ENCODE peak calls at places on chromosomes 13 and 19, in seven cellular contexts. One of them, this sample, is unnamed. For H3K4me1 and H3K27me3, the result is how much of the 10 kb centered on the place peaks cover.

GRCh38 chr13:110869805-110870706 is 44.8 kb downstream of the ANKRD10 start:
- DNase-seq in osteoblast: peak
- DNase-seq in IMR-90: peak
- DNase-seq in colonic mucosa: peak
- DNase-seq in CD8-positive, alpha-beta memory T cell: no peak
- DNase-seq in upper lobe of right lung: peak
- DNase-seq in Caco-2: peak
- DNase-seq in this sample: no peak

GRCh38 chr19:17757125-17757524 is 5.8 kb downstream of the FCHO1 start:
- DNase-seq in osteoblast: peak
- DNase-seq in IMR-90: peak
- DNase-seq in colonic mucosa: peak
- DNase-seq in CD8-positive, alpha-beta memory T cell: no peak
- DNase-seq in upper lobe of right lung: no peak
- DNase-seq in Caco-2: no peak
- DNase-seq in this sample: no peak

GRCh38 chr13:28447989-28448388 is 46.9 kb downstream of the FLT1 start:
- DNase-seq in osteoblast: no peak
- DNase-seq in IMR-90: no peak
- DNase-seq in colonic mucosa: no peak
- DNase-seq in CD8-positive, alpha-beta memory T cell: no peak
- DNase-seq in upper lobe of right lung: no peak
- DNase-seq in Caco-2: no peak
- DNase-seq in this sample: no peak

GRCh38 chr13:37485766-37486165 is 112.8 kb downstream of the POSTN start:
- DNase-seq in osteoblast: no peak
- DNase-seq in IMR-90: peak
- DNase-seq in colonic mucosa: no peak
- DNase-seq in CD8-positive, alpha-beta memory T cell: no peak
- DNase-seq in upper lobe of right lung: no peak
- DNase-seq in Caco-2: no peak
- DNase-seq in this sample: no peak

GRCh38 chr19:44927746-44928145 is 13.3 kb downstream of the APOC1 start:
- DNase-seq in osteoblast: peak
- DNase-seq in IMR-90: peak
- DNase-seq in colonic mucosa: no peak
- DNase-seq in CD8-positive, alpha-beta memory T cell: no peak
- DNase-seq in upper lobe of right lung: no peak
- DNase-seq in Caco-2: no peak
- DNase-seq in this sample: no peak

GRCh38 chr13:102854675-102855074 is 8.8 kb downstream of the ERCC5 start:
- DNase-seq in osteoblast: no peak
- DNase-seq in IMR-90: no peak
- DNase-seq in colonic mucosa: peak
- DNase-seq in CD8-positive, alpha-beta memory T cell: no peak
- DNase-seq in upper lobe of right lung: no peak
- DNase-seq in Caco-2: no peak
- DNase-seq in this sample: no peak

GRCh38 chr13:67343777-67344176 is 113.6 kb upstream of the PCDH9 start:
- DNase-seq in osteoblast: no peak
- DNase-seq in IMR-90: no peak
- DNase-seq in colonic mucosa: no peak
- DNase-seq in CD8-positive, alpha-beta memory T cell: no peak
- DNase-seq in upper lobe of right lung: no peak
- DNase-seq in Caco-2: no peak
- DNase-seq in this sample: no peak

GRCh38 chr13:110920038-110920437 is 5.2 kb upstream of the ANKRD10 start:
- DNase-seq in osteoblast: no peak
- DNase-seq in IMR-90: no peak
- DNase-seq in colonic mucosa: no peak
- DNase-seq in CD8-positive, alpha-beta memory T cell: no peak
- DNase-seq in upper lobe of right lung: no peak
- DNase-seq in Caco-2: no peak
- DNase-seq in this sample: no peak

GRCh38 chr13:68988176-68988575 is 1119.5 kb upstream of the ATXN8OS start:
- DNase-seq in osteoblast: no peak
- DNase-seq in IMR-90: no peak
- DNase-seq in colonic mucosa: no peak
- DNase-seq in CD8-positive, alpha-beta memory T cell: no peak
- DNase-seq in upper lobe of right lung: no peak
- DNase-seq in Caco-2: no peak
- DNase-seq in this sample: no peak

GRCh38 chr13:46535822-46536221 is 17.1 kb upstream of the LRCH1 start:
- DNase-seq in osteoblast: no peak
- DNase-seq in IMR-90: peak
- DNase-seq in colonic mucosa: no peak
- DNase-seq in CD8-positive, alpha-beta memory T cell: no peak
- DNase-seq in upper lobe of right lung: no peak
- DNase-seq in Caco-2: no peak
- DNase-seq in this sample: no peak

GRCh38 chr13:112791662-112792440 is 102.0 kb downstream of the ATP11A start:
- DNase-seq in osteoblast: peak
- DNase-seq in IMR-90: no peak
- DNase-seq in colonic mucosa: no peak
- DNase-seq in CD8-positive, alpha-beta memory T cell: peak
- DNase-seq in upper lobe of right lung: peak
- DNase-seq in Caco-2: no peak
- DNase-seq in this sample: no peak

GRCh38 chr13:75603038-75603437 is 33.1 kb upstream of the LMO7 start:
- DNase-seq in osteoblast: no peak
- DNase-seq in IMR-90: no peak
- DNase-seq in colonic mucosa: no peak
- DNase-seq in CD8-positive, alpha-beta memory T cell: no peak
- DNase-seq in upper lobe of right lung: no peak
- DNase-seq in Caco-2: no peak
- DNase-seq in this sample: no peak

GRCh38 chr19:58346961-58347929 is 6.0 kb downstream of the A1BG start:
- DNase-seq in osteoblast: peak
- DNase-seq in IMR-90: peak
- DNase-seq in colonic mucosa: peak
- DNase-seq in CD8-positive, alpha-beta memory T cell: peak
- DNase-seq in upper lobe of right lung: peak
- DNase-seq in Caco-2: no peak
- DNase-seq in this sample: peak

GRCh38 chr19:51808333-51808986 is 13.5 kb downstream of the FPR3 start:
- DNase-seq in osteoblast: no peak
- DNase-seq in IMR-90: no peak
- DNase-seq in colonic mucosa: no peak
- DNase-seq in CD8-positive, alpha-beta memory T cell: no peak
- DNase-seq in upper lobe of right lung: no peak
- DNase-seq in Caco-2: no peak
- DNase-seq in this sample: no peak

GRCh38 chr13:111948811-111949210 is 118.1 kb upstream of the SOX1 start:
- DNase-seq in osteoblast: no peak
- DNase-seq in IMR-90: no peak
- DNase-seq in colonic mucosa: no peak
- DNase-seq in CD8-positive, alpha-beta memory T cell: no peak
- DNase-seq in upper lobe of right lung: peak
- DNase-seq in Caco-2: no peak
- DNase-seq in this sample: no peak

GRCh38 chr19:12792853-12793289 is 1.6 kb downstream of the JUNB start:
- DNase-seq in osteoblast: peak
- DNase-seq in IMR-90: no peak
- DNase-seq in colonic mucosa: no peak
- DNase-seq in CD8-positive, alpha-beta memory T cell: no peak
- DNase-seq in upper lobe of right lung: no peak
- DNase-seq in Caco-2: no peak
- DNase-seq in this sample: no peak

GRCh38 chr19:16268676-16269319 is 55.8 kb upstream of the KLF2 start:
- DNase-seq in osteoblast: no peak
- DNase-seq in IMR-90: no peak
- DNase-seq in colonic mucosa: no peak
- DNase-seq in CD8-positive, alpha-beta memory T cell: peak
- DNase-seq in upper lobe of right lung: no peak
- DNase-seq in Caco-2: no peak
- DNase-seq in this sample: no peak

GRCh38 chr13:113442985-113443362 is 10.3 kb downstream of the ADPRHL1 start:
- DNase-seq in osteoblast: no peak
- DNase-seq in IMR-90: no peak
- DNase-seq in colonic mucosa: no peak
- DNase-seq in CD8-positive, alpha-beta memory T cell: no peak
- DNase-seq in upper lobe of right lung: no peak
- DNase-seq in Caco-2: no peak
- DNase-seq in this sample: no peak

GRCh38 chr13:79775830-79776229 is 294.9 kb downstream of the NDFIP2 start:
- DNase-seq in osteoblast: peak
- DNase-seq in IMR-90: peak
- DNase-seq in colonic mucosa: peak
- DNase-seq in CD8-positive, alpha-beta memory T cell: no peak
- DNase-seq in upper lobe of right lung: no peak
- DNase-seq in Caco-2: peak
- DNase-seq in this sample: no peak

GRCh38 chr13:112074139-112074710 is 7.3 kb downstream of the SOX1 start:
- DNase-seq in osteoblast: peak
- DNase-seq in IMR-90: no peak
- DNase-seq in colonic mucosa: no peak
- DNase-seq in CD8-positive, alpha-beta memory T cell: no peak
- DNase-seq in upper lobe of right lung: no peak
- DNase-seq in Caco-2: no peak
- DNase-seq in this sample: no peak

GRCh38 chr19:31266196-31266595 is 83.0 kb downstream of the TSHZ3 start:
- DNase-seq in osteoblast: no peak
- DNase-seq in IMR-90: no peak
- DNase-seq in colonic mucosa: no peak
- DNase-seq in CD8-positive, alpha-beta memory T cell: no peak
- DNase-seq in upper lobe of right lung: no peak
- DNase-seq in Caco-2: no peak
- DNase-seq in this sample: no peak

GRCh38 chr13:54563286-54563685 is 1534.7 kb downstream of the OLFM4 start:
- DNase-seq in osteoblast: no peak
- DNase-seq in IMR-90: no peak
- DNase-seq in colonic mucosa: no peak
- DNase-seq in CD8-positive, alpha-beta memory T cell: no peak
- DNase-seq in upper lobe of right lung: no peak
- DNase-seq in Caco-2: no peak
- DNase-seq in this sample: no peak

GRCh38 chr19:15393963-15394362 is 14.4 kb upstream of the AKAP8 start:
- DNase-seq in osteoblast: peak
- DNase-seq in IMR-90: peak
- DNase-seq in colonic mucosa: no peak
- DNase-seq in CD8-positive, alpha-beta memory T cell: no peak
- DNase-seq in upper lobe of right lung: no peak
- DNase-seq in Caco-2: no peak
- DNase-seq in this sample: no peak

GRCh38 chr19:33470686-33471085 is 50.9 kb downstream of the PEPD start:
- DNase-seq in osteoblast: peak
- DNase-seq in IMR-90: no peak
- DNase-seq in colonic mucosa: no peak
- DNase-seq in CD8-positive, alpha-beta memory T cell: no peak
- DNase-seq in upper lobe of right lung: peak
- DNase-seq in Caco-2: peak
- DNase-seq in this sample: no peak

GRCh38 chr19:1768248-1768647 is 14.9 kb downstream of the ONECUT3 start:
- DNase-seq in osteoblast: no peak
- DNase-seq in IMR-90: no peak
- DNase-seq in colonic mucosa: no peak
- DNase-seq in CD8-positive, alpha-beta memory T cell: no peak
- DNase-seq in upper lobe of right lung: no peak
- DNase-seq in Caco-2: no peak
- DNase-seq in this sample: no peak

DNA sequence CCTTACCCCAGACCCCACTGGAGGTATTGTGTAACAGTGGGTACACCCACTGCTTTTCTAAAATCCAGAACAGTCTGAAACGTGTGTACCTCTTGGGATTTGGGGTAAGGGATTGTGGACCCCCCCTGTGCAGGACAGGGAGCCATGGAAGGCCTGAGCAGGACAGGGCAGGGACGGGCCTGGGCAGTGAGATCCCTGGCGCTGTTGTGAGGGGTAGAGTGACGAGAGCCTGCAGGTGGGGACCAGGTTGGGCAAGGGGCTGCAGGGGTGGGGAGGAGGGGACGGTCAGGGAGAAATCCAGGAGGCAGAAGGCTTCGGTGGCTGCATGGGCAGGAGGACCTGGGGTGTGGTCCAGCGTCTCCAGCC is 28.6 kb downstream of the CNFN start:
- DNase-seq in osteoblast: no peak
- DNase-seq in IMR-90: no peak
- DNase-seq in colonic mucosa: no peak
- DNase-seq in CD8-positive, alpha-beta memory T cell: no peak
- DNase-seq in upper lobe of right lung: no peak
- DNase-seq in Caco-2: no peak
- DNase-seq in this sample: no peak
- H3K4me1 ChIP-seq in osteoblast: under half
- H3K4me1 ChIP-seq in IMR-90: under half
- H3K4me1 ChIP-seq in colonic mucosa: under half
- H3K4me1 ChIP-seq in CD8-positive, alpha-beta memory T cell: under half
- H3K4me1 ChIP-seq in upper lobe of right lung: under half
- H3K4me1 ChIP-seq in Caco-2: under half
- H3K4me1 ChIP-seq in this sample: under half

GRCh38 chr19:5526691-5527090 is 41.1 kb downstream of the TINCR start:
- DNase-seq in osteoblast: peak
- DNase-seq in IMR-90: no peak
- DNase-seq in colonic mucosa: no peak
- DNase-seq in CD8-positive, alpha-beta memory T cell: no peak
- DNase-seq in upper lobe of right lung: no peak
- DNase-seq in Caco-2: no peak
- DNase-seq in this sample: no peak
- H3K27me3 ChIP-seq in osteoblast: under half
- H3K27me3 ChIP-seq in IMR-90: under half
- H3K27me3 ChIP-seq in colonic mucosa: under half
- H3K27me3 ChIP-seq in CD8-positive, alpha-beta memory T cell: under half
- H3K27me3 ChIP-seq in upper lobe of right lung: under half
- H3K27me3 ChIP-seq in Caco-2: under half
- H3K27me3 ChIP-seq in this sample: under half

GRCh38 chr13:98761979-98762616 is 9.6 kb upstream of the SLC15A1 start:
- DNase-seq in osteoblast: no peak
- DNase-seq in IMR-90: no peak
- DNase-seq in colonic mucosa: no peak
- DNase-seq in CD8-positive, alpha-beta memory T cell: no peak
- DNase-seq in upper lobe of right lung: no peak
- DNase-seq in Caco-2: peak
- DNase-seq in this sample: no peak
- H3K4me3 ChIP-seq in osteoblast: peak
- H3K4me3 ChIP-seq in IMR-90: peak
- H3K4me3 ChIP-seq in colonic mucosa: no peak
- H3K4me3 ChIP-seq in CD8-positive, alpha-beta memory T cell: no peak
- H3K4me3 ChIP-seq in upper lobe of right lung: peak
- H3K4me3 ChIP-seq in Caco-2: no peak
- H3K4me3 ChIP-seq in this sample: no peak

DNA sequence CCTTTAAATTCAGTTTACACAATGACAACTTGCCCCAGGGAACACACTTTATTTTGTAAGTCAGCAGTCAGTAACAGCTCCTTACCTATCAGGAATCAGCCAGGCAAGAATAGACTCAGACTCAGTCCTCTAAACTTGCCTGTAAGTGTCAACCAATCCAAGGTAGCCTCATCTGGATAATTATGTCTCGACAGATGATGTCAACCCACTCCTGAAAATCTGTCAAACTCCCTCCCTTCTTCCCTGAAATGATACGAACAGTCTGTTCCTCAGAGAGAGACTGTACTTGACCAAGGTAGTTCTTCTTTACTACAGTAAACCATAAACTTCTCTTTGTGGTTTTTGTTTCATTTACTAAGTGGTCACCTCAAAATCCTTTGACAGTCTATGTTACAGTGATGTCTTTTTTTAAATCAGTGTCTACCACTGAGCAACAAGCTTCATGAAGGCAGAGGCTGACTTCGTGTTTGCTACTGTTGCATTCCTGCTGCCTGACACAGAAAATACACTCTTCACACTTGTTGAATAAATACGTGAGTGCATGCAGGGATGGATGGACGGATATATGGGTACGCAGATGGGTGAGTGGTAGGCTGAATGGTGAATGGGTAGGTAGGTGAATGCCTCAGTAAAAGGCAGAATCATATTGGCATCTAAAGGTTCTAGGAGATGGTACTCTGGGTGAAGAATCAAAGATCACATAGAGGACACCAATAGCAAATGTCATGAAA is 17.5 kb upstream of the FREM2 start:
- DNase-seq in osteoblast: no peak
- DNase-seq in IMR-90: no peak
- DNase-seq in colonic mucosa: no peak
- DNase-seq in CD8-positive, alpha-beta memory T cell: no peak
- DNase-seq in upper lobe of right lung: no peak
- DNase-seq in Caco-2: no peak
- DNase-seq in this sample: no peak
- H3K4me1 ChIP-seq in osteoblast: under half
- H3K4me1 ChIP-seq in IMR-90: under half
- H3K4me1 ChIP-seq in colonic mucosa: under half
- H3K4me1 ChIP-seq in CD8-positive, alpha-beta memory T cell: under half
- H3K4me1 ChIP-seq in upper lobe of right lung: under half
- H3K4me1 ChIP-seq in Caco-2: under half
- H3K4me1 ChIP-seq in this sample: under half